ENCODE peak calls at places on chromosomes 11 and 22, in seven cellular contexts. One of them, this sample, is unnamed.
A peak's percentile ranks its signal among the peaks of the same experiment; 100 is the strongest.

GRCh38 chr22:20433686-20434241 is 3.9 kb downstream of the SCARF2 start:
- DNase-seq in upper lobe of right lung: peak; percentile 33
- DNase-seq in aorta: peak; percentile 26
- DNase-seq in SJCRH30: no peak
- DNase-seq in effector memory CD4-positive, alpha-beta T cell: no peak
- DNase-seq in heart right ventricle: no peak
- DNase-seq in CD8-positive, alpha-beta memory T cell: peak; percentile 6
- DNase-seq in this sample: no peak

GRCh38 chr11:74773481-74773880 is 24.8 kb downstream of the RNF169 start:
- DNase-seq in heart right ventricle: no peak
- DNase-seq in effector memory CD4-positive, alpha-beta T cell: no peak
- DNase-seq in upper lobe of right lung: no peak
- DNase-seq in CD8-positive, alpha-beta memory T cell: no peak
- DNase-seq in aorta: no peak
- DNase-seq in SJCRH30: no peak
- DNase-seq in this sample: no peak

GRCh38 chr11:111347002-111347722 is 31.9 kb downstream of the POU2AF1 start:
- DNase-seq in SJCRH30: no peak
- DNase-seq in upper lobe of right lung: no peak
- DNase-seq in aorta: no peak
- DNase-seq in CD8-positive, alpha-beta memory T cell: no peak
- DNase-seq in effector memory CD4-positive, alpha-beta T cell: no peak
- DNase-seq in heart right ventricle: no peak
- DNase-seq in this sample: no peak

GRCh38 chr11:11381471-11382100 is 28.5 kb upstream of the CSNK2A3 start:
- DNase-seq in aorta: no peak
- DNase-seq in SJCRH30: no peak
- DNase-seq in upper lobe of right lung: no peak
- DNase-seq in effector memory CD4-positive, alpha-beta T cell: no peak
- DNase-seq in heart right ventricle: no peak
- DNase-seq in CD8-positive, alpha-beta memory T cell: no peak
- DNase-seq in this sample: no peak

GRCh38 chr11:73270855-73271477 is 1.2 kb upstream of the P2RY6 start:
- DNase-seq in CD8-positive, alpha-beta memory T cell: no peak
- DNase-seq in upper lobe of right lung: no peak
- DNase-seq in SJCRH30: no peak
- DNase-seq in heart right ventricle: no peak
- DNase-seq in aorta: no peak
- DNase-seq in effector memory CD4-positive, alpha-beta T cell: no peak
- DNase-seq in this sample: no peak

GRCh38 chr11:1225386-1226225 is 2.7 kb downstream of the MUC5B start:
- DNase-seq in effector memory CD4-positive, alpha-beta T cell: no peak
- DNase-seq in heart right ventricle: peak; percentile 5
- DNase-seq in aorta: peak; percentile 38
- DNase-seq in upper lobe of right lung: peak; percentile 53
- DNase-seq in CD8-positive, alpha-beta memory T cell: peak; percentile 43
- DNase-seq in SJCRH30: no peak
- DNase-seq in this sample: no peak

GRCh38 chr11:9075441-9076000 is 15.9 kb downstream of the SCUBE2 start:
- DNase-seq in effector memory CD4-positive, alpha-beta T cell: no peak
- DNase-seq in heart right ventricle: no peak
- DNase-seq in aorta: no peak
- DNase-seq in CD8-positive, alpha-beta memory T cell: no peak
- DNase-seq in SJCRH30: peak; percentile 38
- DNase-seq in upper lobe of right lung: no peak
- DNase-seq in this sample: no peak

GRCh38 chr11:1827095-1827797 is 7.5 kb upstream of the SYT8 start:
- DNase-seq in aorta: peak; percentile 91
- DNase-seq in upper lobe of right lung: peak; percentile 85
- DNase-seq in SJCRH30: peak; percentile 99
- DNase-seq in CD8-positive, alpha-beta memory T cell: peak; percentile 33
- DNase-seq in effector memory CD4-positive, alpha-beta T cell: no peak
- DNase-seq in heart right ventricle: peak; percentile 38
- DNase-seq in this sample: no peak

GRCh38 chr11:31641477-31642062 is 132.0 kb downstream of the ELP4 start:
- DNase-seq in heart right ventricle: no peak
- DNase-seq in CD8-positive, alpha-beta memory T cell: no peak
- DNase-seq in aorta: no peak
- DNase-seq in effector memory CD4-positive, alpha-beta T cell: no peak
- DNase-seq in SJCRH30: peak; percentile 58
- DNase-seq in upper lobe of right lung: no peak
- DNase-seq in this sample: no peak

GRCh38 chr22:24326266-24326665 is 55.6 kb downstream of the SPECC1L start:
- DNase-seq in effector memory CD4-positive, alpha-beta T cell: no peak
- DNase-seq in upper lobe of right lung: no peak
- DNase-seq in heart right ventricle: no peak
- DNase-seq in aorta: no peak
- DNase-seq in CD8-positive, alpha-beta memory T cell: no peak
- DNase-seq in SJCRH30: no peak
- DNase-seq in this sample: no peak

GRCh38 chr11:10716122-10716521 is 22.6 kb upstream of the IRAG1 start:
- DNase-seq in upper lobe of right lung: no peak
- DNase-seq in SJCRH30: no peak
- DNase-seq in aorta: no peak
- DNase-seq in CD8-positive, alpha-beta memory T cell: no peak
- DNase-seq in heart right ventricle: no peak
- DNase-seq in effector memory CD4-positive, alpha-beta T cell: no peak
- DNase-seq in this sample: no peak

GRCh38 chr11:12278766-12279671 is 98.4 kb upstream of the PARVA start:
- DNase-seq in effector memory CD4-positive, alpha-beta T cell: no peak
- DNase-seq in aorta: no peak
- DNase-seq in heart right ventricle: no peak
- DNase-seq in CD8-positive, alpha-beta memory T cell: peak; percentile 21
- DNase-seq in SJCRH30: no peak
- DNase-seq in upper lobe of right lung: no peak
- DNase-seq in this sample: no peak

GRCh38 chr22:44259366-44260215 is 53.2 kb downstream of the SHISAL1 start:
- DNase-seq in effector memory CD4-positive, alpha-beta T cell: no peak
- DNase-seq in heart right ventricle: no peak
- DNase-seq in SJCRH30: no peak
- DNase-seq in CD8-positive, alpha-beta memory T cell: no peak
- DNase-seq in aorta: no peak
- DNase-seq in upper lobe of right lung: no peak
- DNase-seq in this sample: no peak

GRCh38 chr11:69012092-69013008 is 696 bp downstream of the MRGPRF start:
- DNase-seq in upper lobe of right lung: no peak
- DNase-seq in heart right ventricle: no peak
- DNase-seq in aorta: no peak
- DNase-seq in CD8-positive, alpha-beta memory T cell: no peak
- DNase-seq in SJCRH30: no peak
- DNase-seq in effector memory CD4-positive, alpha-beta T cell: no peak
- DNase-seq in this sample: no peak

GRCh38 chr11:129938764-129939163 is 43.4 kb upstream of the NFRKB start:
- DNase-seq in heart right ventricle: no peak
- DNase-seq in SJCRH30: no peak
- DNase-seq in effector memory CD4-positive, alpha-beta T cell: no peak
- DNase-seq in CD8-positive, alpha-beta memory T cell: no peak
- DNase-seq in aorta: no peak
- DNase-seq in upper lobe of right lung: no peak
- DNase-seq in this sample: no peak

GRCh38 chr11:32088117-32088941 is 2.5 kb upstream of the RCN1 start:
- DNase-seq in upper lobe of right lung: no peak
- DNase-seq in CD8-positive, alpha-beta memory T cell: no peak
- DNase-seq in SJCRH30: peak; percentile 95
- DNase-seq in aorta: peak; percentile 88
- DNase-seq in effector memory CD4-positive, alpha-beta T cell: no peak
- DNase-seq in heart right ventricle: peak; percentile 43
- DNase-seq in this sample: peak; percentile 36

GRCh38 chr11:8767466-8768142 is 85.0 kb downstream of the RPL27A start:
- DNase-seq in heart right ventricle: no peak
- DNase-seq in effector memory CD4-positive, alpha-beta T cell: no peak
- DNase-seq in upper lobe of right lung: no peak
- DNase-seq in aorta: no peak
- DNase-seq in CD8-positive, alpha-beta memory T cell: no peak
- DNase-seq in SJCRH30: no peak
- DNase-seq in this sample: no peak

GRCh38 chr11:108985611-108986279 is 320.9 kb downstream of the DDX10 start:
- DNase-seq in aorta: no peak
- DNase-seq in CD8-positive, alpha-beta memory T cell: no peak
- DNase-seq in SJCRH30: peak; percentile 7
- DNase-seq in heart right ventricle: no peak
- DNase-seq in upper lobe of right lung: no peak
- DNase-seq in effector memory CD4-positive, alpha-beta T cell: no peak
- DNase-seq in this sample: no peak

GRCh38 chr11:121035169-121035755 is 11.4 kb downstream of the TBCEL start:
- DNase-seq in aorta: no peak
- DNase-seq in upper lobe of right lung: no peak
- DNase-seq in effector memory CD4-positive, alpha-beta T cell: no peak
- DNase-seq in SJCRH30: no peak
- DNase-seq in heart right ventricle: no peak
- DNase-seq in CD8-positive, alpha-beta memory T cell: no peak
- DNase-seq in this sample: no peak

GRCh38 chr22:38177926-38178604 is 3.6 kb downstream of the PLA2G6 start:
- DNase-seq in CD8-positive, alpha-beta memory T cell: no peak
- DNase-seq in effector memory CD4-positive, alpha-beta T cell: no peak
- DNase-seq in SJCRH30: peak; percentile 71
- DNase-seq in upper lobe of right lung: no peak
- DNase-seq in aorta: peak; percentile 50
- DNase-seq in heart right ventricle: no peak
- DNase-seq in this sample: peak; percentile 45

GRCh38 chr11:17386331-17387084 is 2.0 kb downstream of the KCNJ11 start:
- DNase-seq in upper lobe of right lung: no peak
- DNase-seq in aorta: no peak
- DNase-seq in SJCRH30: peak; percentile 74
- DNase-seq in effector memory CD4-positive, alpha-beta T cell: no peak
- DNase-seq in CD8-positive, alpha-beta memory T cell: no peak
- DNase-seq in heart right ventricle: peak; percentile 60
- DNase-seq in this sample: peak; percentile 9

GRCh38 chr11:19241260-19242183 is 777 bp upstream of the E2F8 start:
- DNase-seq in aorta: peak; percentile 53
- DNase-seq in CD8-positive, alpha-beta memory T cell: peak; percentile 50
- DNase-seq in heart right ventricle: peak; percentile 30
- DNase-seq in effector memory CD4-positive, alpha-beta T cell: no peak
- DNase-seq in upper lobe of right lung: peak; percentile 68
- DNase-seq in SJCRH30: peak; percentile 69
- DNase-seq in this sample: no peak

GRCh38 chr11:68353118-68353517 is 40.7 kb downstream of the LRP5 start:
- DNase-seq in heart right ventricle: no peak
- DNase-seq in aorta: no peak
- DNase-seq in SJCRH30: no peak
- DNase-seq in upper lobe of right lung: no peak
- DNase-seq in CD8-positive, alpha-beta memory T cell: no peak
- DNase-seq in effector memory CD4-positive, alpha-beta T cell: no peak
- DNase-seq in this sample: no peak

GRCh38 chr11:20097319-20098221 is 62.7 kb downstream of the DBX1 start:
- DNase-seq in CD8-positive, alpha-beta memory T cell: no peak
- DNase-seq in upper lobe of right lung: no peak
- DNase-seq in aorta: peak; percentile 60
- DNase-seq in SJCRH30: no peak
- DNase-seq in heart right ventricle: no peak
- DNase-seq in effector memory CD4-positive, alpha-beta T cell: no peak
- DNase-seq in this sample: no peak

GRCh38 chr11:63629426-63629825 is 15.2 kb upstream of the PLAAT3 start:
- DNase-seq in CD8-positive, alpha-beta memory T cell: no peak
- DNase-seq in upper lobe of right lung: no peak
- DNase-seq in aorta: no peak
- DNase-seq in heart right ventricle: no peak
- DNase-seq in effector memory CD4-positive, alpha-beta T cell: no peak
- DNase-seq in SJCRH30: peak; percentile 77
- DNase-seq in this sample: no peak

GRCh38 chr11:123851110-123851509 is 34.4 kb downstream of the TMEM225 start:
- DNase-seq in aorta: no peak
- DNase-seq in effector memory CD4-positive, alpha-beta T cell: no peak
- DNase-seq in heart right ventricle: no peak
- DNase-seq in upper lobe of right lung: no peak
- DNase-seq in CD8-positive, alpha-beta memory T cell: no peak
- DNase-seq in SJCRH30: no peak
- DNase-seq in this sample: no peak
- H3K27ac ChIP-seq in aorta: no peak overlapping the region
- H3K27ac ChIP-seq in effector memory CD4-positive, alpha-beta T cell: no peak overlapping the region
- H3K27ac ChIP-seq in heart right ventricle: no peak overlapping the region
- H3K27ac ChIP-seq in upper lobe of right lung: no peak overlapping the region
- H3K27ac ChIP-seq in CD8-positive, alpha-beta memory T cell: no peak overlapping the region
- H3K27ac ChIP-seq in SJCRH30: no peak overlapping the region
- H3K27ac ChIP-seq in this sample: no peak overlapping the region

GRCh38 chr11:118434553-118435232 is 1.6 kb upstream of the KMT2A start:
- DNase-seq in CD8-positive, alpha-beta memory T cell: peak; percentile 69
- DNase-seq in upper lobe of right lung: peak; percentile 66
- DNase-seq in heart right ventricle: peak; percentile 17
- DNase-seq in aorta: peak; percentile 55
- DNase-seq in SJCRH30: peak; percentile 55
- DNase-seq in effector memory CD4-positive, alpha-beta T cell: peak; percentile 25
- DNase-seq in this sample: peak; percentile 72
- H3K27ac ChIP-seq in CD8-positive, alpha-beta memory T cell: peak overlapping the region; percentile 68
- H3K27ac ChIP-seq in upper lobe of right lung: peak overlapping the region; percentile 78
- H3K27ac ChIP-seq in heart right ventricle: peak overlapping the region; percentile 93
- H3K27ac ChIP-seq in aorta: no peak overlapping the region
- H3K27ac ChIP-seq in SJCRH30: peak overlapping the region; percentile 57
- H3K27ac ChIP-seq in effector memory CD4-positive, alpha-beta T cell: peak overlapping the region; percentile 98
- H3K27ac ChIP-seq in this sample: peak overlapping the region; percentile 91

GRCh38 chr11:70098936-70099335 is 20.8 kb downstream of the ANO1 start:
- DNase-seq in CD8-positive, alpha-beta memory T cell: no peak
- DNase-seq in effector memory CD4-positive, alpha-beta T cell: no peak
- DNase-seq in SJCRH30: no peak
- DNase-seq in heart right ventricle: no peak
- DNase-seq in aorta: no peak
- DNase-seq in upper lobe of right lung: no peak
- DNase-seq in this sample: no peak
- H3K27ac ChIP-seq in CD8-positive, alpha-beta memory T cell: no peak overlapping the region
- H3K27ac ChIP-seq in effector memory CD4-positive, alpha-beta T cell: no peak overlapping the region
- H3K27ac ChIP-seq in SJCRH30: no peak overlapping the region
- H3K27ac ChIP-seq in heart right ventricle: peak overlapping the region; percentile 45
- H3K27ac ChIP-seq in aorta: no peak overlapping the region
- H3K27ac ChIP-seq in upper lobe of right lung: no peak overlapping the region
- H3K27ac ChIP-seq in this sample: no peak overlapping the region

GRCh38 chr22:36462475-36462790 is 19.0 kb downstream of the TXN2 start:
- DNase-seq in aorta: no peak
- DNase-seq in SJCRH30: no peak
- DNase-seq in CD8-positive, alpha-beta memory T cell: no peak
- DNase-seq in effector memory CD4-positive, alpha-beta T cell: no peak
- DNase-seq in upper lobe of right lung: no peak
- DNase-seq in heart right ventricle: no peak
- DNase-seq in this sample: no peak

GRCh38 chr22:36463783-36464184 is 17.7 kb downstream of the TXN2 start:
- DNase-seq in effector memory CD4-positive, alpha-beta T cell: no peak
- DNase-seq in heart right ventricle: peak; percentile 68
- DNase-seq in upper lobe of right lung: peak; percentile 77
- DNase-seq in SJCRH30: no peak
- DNase-seq in aorta: peak; percentile 87
- DNase-seq in CD8-positive, alpha-beta memory T cell: no peak
- DNase-seq in this sample: no peak

GRCh38 chr22:36457688-36458450 is 23.6 kb downstream of the TXN2 start:
- DNase-seq in heart right ventricle: peak; percentile 74
- DNase-seq in upper lobe of right lung: no peak
- DNase-seq in aorta: peak; percentile 81
- DNase-seq in effector memory CD4-positive, alpha-beta T cell: no peak
- DNase-seq in CD8-positive, alpha-beta memory T cell: no peak
- DNase-seq in SJCRH30: no peak
- DNase-seq in this sample: no peak

GRCh38 chr22:36461665-36462474 is 19.6 kb downstream of the TXN2 start:
- DNase-seq in CD8-positive, alpha-beta memory T cell: no peak
- DNase-seq in upper lobe of right lung: peak; percentile 82
- DNase-seq in heart right ventricle: no peak
- DNase-seq in SJCRH30: peak; percentile 90
- DNase-seq in effector memory CD4-positive, alpha-beta T cell: no peak
- DNase-seq in aorta: peak; percentile 86
- DNase-seq in this sample: no peak

DNA sequence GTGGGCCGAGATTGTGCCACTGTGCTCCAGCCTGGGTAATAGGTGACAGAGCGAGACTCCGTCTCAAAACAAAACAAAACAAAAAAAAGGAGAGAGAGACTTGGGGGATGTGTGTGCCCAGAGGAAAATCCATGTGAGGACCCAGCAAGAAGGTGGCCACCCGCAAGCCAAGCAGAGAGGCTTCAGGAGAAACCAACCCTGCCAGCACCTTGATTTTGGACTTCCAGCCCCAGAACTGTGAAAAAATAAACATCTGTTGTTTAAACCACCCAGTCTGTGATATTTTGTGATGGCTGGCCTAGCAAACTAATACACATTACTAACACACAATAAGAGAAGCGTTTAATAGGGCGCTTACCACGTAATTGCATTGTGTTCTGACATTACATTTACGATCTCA is 21.2 kb downstream of the TXN2 start:
- DNase-seq in upper lobe of right lung: no peak
- DNase-seq in CD8-positive, alpha-beta memory T cell: no peak
- DNase-seq in SJCRH30: no peak
- DNase-seq in aorta: no peak
- DNase-seq in effector memory CD4-positive, alpha-beta T cell: no peak
- DNase-seq in heart right ventricle: no peak
- DNase-seq in this sample: no peak
- H3K27ac ChIP-seq in upper lobe of right lung: peak overlapping the region; percentile 75
- H3K27ac ChIP-seq in CD8-positive, alpha-beta memory T cell: no peak overlapping the region
- H3K27ac ChIP-seq in SJCRH30: no peak overlapping the region
- H3K27ac ChIP-seq in aorta: no peak overlapping the region
- H3K27ac ChIP-seq in effector memory CD4-positive, alpha-beta T cell: no peak overlapping the region
- H3K27ac ChIP-seq in heart right ventricle: peak overlapping the region; percentile 94
- H3K27ac ChIP-seq in this sample: no peak overlapping the region

This sample was measured in caudate nucleus.